ENCODE peak calls at places on chromosomes 12 and 14, in five cellular contexts. C is GM12878, B is mesendoderm, E is T-cell, N is T-helper 1 cell. G is an unnamed sample.

GRCh38 chr12:50923361-50924130 is 28.8 kb upstream of the HIGD1C start:
- DNase-seq in N (no peak), B (no peak), C (no peak), E (no peak), G (no peak)

GRCh38 chr14:33120966-33121365 is 182.3 kb downstream of the NPAS3 start:
- DNase-seq in N (no peak), E (no peak), B (no peak), C (no peak), G (no peak)

GRCh38 chr12:130087222-130087621 is 75.0 kb upstream of the FZD10 start:
- DNase-seq in C (no peak), N (no peak), B (no peak), E (no peak), G (no peak)

GRCh38 chr14:96094656-96095055 is 55.5 kb downstream of the C14orf132 start:
- DNase-seq in B (no peak), C (no peak), E (no peak), N (no peak), G (no peak)

GRCh38 chr12:78885466-78885865 is 20.9 kb downstream of the SYT1 start:
- DNase-seq in C (no peak), B (peak; percentile 41), N (no peak), E (no peak), G (no peak)

GRCh38 chr14:72443991-72444431 is 449.9 kb downstream of the DPF3 start:
- DNase-seq in B (no peak), E (peak; percentile 17), N (no peak), C (peak; percentile 28), G (no peak)

GRCh38 chr14:96086032-96086431 is 46.9 kb downstream of the C14orf132 start:
- DNase-seq in B (peak; percentile 55), E (no peak), N (no peak), C (no peak), G (no peak)

GRCh38 chr12:26810330-26810729 is 22.7 kb downstream of the ITPR2 start:
- DNase-seq in E (no peak), C (no peak), N (no peak), B (peak; percentile 66), G (peak; percentile 82)

GRCh38 chr12:41368006-41368405 is 179.9 kb downstream of the PDZRN4 start:
- DNase-seq in C (no peak), B (peak; percentile 33), N (no peak), E (no peak), G (no peak)

GRCh38 chr12:115964626-115965025 is 312.9 kb downstream of the MED13L start:
- DNase-seq in N (no peak), E (no peak), B (no peak), C (no peak), G (no peak)

GRCh38 chr14:100677925-100678765 is 48.5 kb upstream of the DLK1 start:
- DNase-seq in N (no peak), B (no peak), E (no peak), C (no peak), G (no peak)

GRCh38 chr12:109252799-109253198 is 56.3 kb downstream of the FOXN4 start:
- DNase-seq in B (no peak), C (no peak), N (no peak), E (no peak), G (no peak)

GRCh38 chr12:131494741-131495524 is 216.0 kb upstream of the SFSWAP start:
- DNase-seq in C (no peak), N (no peak), B (no peak), E (no peak), G (no peak)

GRCh38 chr12:79934309-79935020 is 432 bp downstream of the PPP1R12A start:
- DNase-seq in N (peak; percentile 43), B (peak; percentile 78), E (peak; percentile 14), C (no peak), G (peak; percentile 52)

G was measured in adrenal gland.